ENCODE peak calls at places on chromosomes 4 and X, in six cellular contexts. P, D, Y, C, Q and T are unnamed samples.

GRCh38 chr4:83851261-83852084 is 315.6 kb downstream of the GPAT3 start:
- DNase-seq in P (no peak), D (no peak), Y (no peak), C (no peak), Q (no peak), T (no peak)

GRCh38 chr4:109419679-109420078 is 13.9 kb upstream of the SEC24B start:
- DNase-seq in P (no peak), D (peak), Y (no peak), C (no peak), Q (no peak), T (no peak)

GRCh38 chr4:96504386-96504785 is 664.5 kb downstream of the PDHA2 start:
- DNase-seq in P (peak), D (no peak), Y (no peak), C (no peak), Q (no peak), T (no peak)

GRCh38 chrX:10821293-10821692 is 200.9 kb upstream of the MID1 start:
- DNase-seq in P (no peak), D (no peak), Y (no peak), C (no peak), Q (no peak), T (no peak)

GRCh38 chrX:4805559-4805958 is 1092.1 kb upstream of the PRKX start:
- DNase-seq in P (no peak), D (no peak), Y (no peak), C (no peak), Q (no peak), T (no peak)

GRCh38 chr4:77308843-77309242 is 151.8 kb downstream of the CCNG2 start:
- DNase-seq in P (peak), D (peak), Y (peak), C (no peak), Q (no peak), T (peak)

GRCh38 chrX:8632949-8633348 is 99.0 kb downstream of the ANOS1 start:
- DNase-seq in P (no peak), D (no peak), Y (no peak), C (no peak), Q (no peak), T (no peak)

GRCh38 chr4:83392562-83392961 is 57.9 kb upstream of the HPSE start:
- DNase-seq in P (no peak), D (no peak), Y (no peak), C (no peak), Q (no peak), T (no peak)

GRCh38 chrX:6468716-6469115 is 66.2 kb downstream of the VCX3A start:
- DNase-seq in P (no peak), D (no peak), Y (no peak), C (no peak), Q (no peak), T (no peak)

GRCh38 chr4:19494958-19495357 is 756.7 kb upstream of the SLIT2 start:
- DNase-seq in P (no peak), D (no peak), Y (no peak), C (no peak), Q (no peak), T (no peak)

GRCh38 chr4:31192372-31192771 is 472.2 kb downstream of the PCDH7 start:
- DNase-seq in P (no peak), D (no peak), Y (no peak), C (no peak), Q (no peak), T (no peak)

GRCh38 chr4:36716874-36717273 is 435.5 kb downstream of the DTHD1 start:
- DNase-seq in P (no peak), D (no peak), Y (peak), C (no peak), Q (no peak), T (no peak)

GRCh38 chrX:72621619-72622485 is 49.2 kb upstream of the HDAC8 start:
- DNase-seq in P (no peak), D (no peak), Y (no peak), C (no peak), Q (no peak), T (no peak)

GRCh38 chrX:148269513-148269912 is 230.9 kb upstream of the AFF2 start:
- DNase-seq in P (no peak), D (peak), Y (no peak), C (no peak), Q (no peak), T (no peak)

GRCh38 chrX:45851434-45851991 is 650.8 kb upstream of the DIPK2B start:
- DNase-seq in P (peak), D (no peak), Y (no peak), C (no peak), Q (peak), T (no peak)

GRCh38 chr4:101954975-101955678 is 164.6 kb downstream of the BANK1 start:
- DNase-seq in P (peak), D (no peak), Y (no peak), C (no peak), Q (no peak), T (no peak)